ENCODE peak calls at places on chromosomes 12 and 14, in four cellular contexts. One of them, this sample, is unnamed.

GRCh38 chr12:105906545-105906944 is 232.2 kb downstream of the NUAK1 start:
- DNase-seq in endodermal cell: no peak
- DNase-seq in mammary epithelial cell: no peak
- DNase-seq in fibroblast of lung: peak
- DNase-seq in this sample: no peak

GRCh38 chr12:87155616-87156015 is 873.6 kb downstream of the C12orf50 start:
- DNase-seq in endodermal cell: no peak
- DNase-seq in mammary epithelial cell: peak
- DNase-seq in fibroblast of lung: peak
- DNase-seq in this sample: no peak

GRCh38 chr12:120012067-120012621 is 23.1 kb downstream of the BICDL1 start:
- DNase-seq in endodermal cell: peak
- DNase-seq in mammary epithelial cell: peak
- DNase-seq in fibroblast of lung: peak
- DNase-seq in this sample: no peak

GRCh38 chr12:123941000-123941399 is 31.6 kb downstream of the CCDC92 start:
- DNase-seq in endodermal cell: no peak
- DNase-seq in mammary epithelial cell: no peak
- DNase-seq in fibroblast of lung: no peak
- DNase-seq in this sample: no peak

GRCh38 chr12:47527816-47528215 is 178.0 kb downstream of the RPAP3 start:
- DNase-seq in endodermal cell: no peak
- DNase-seq in mammary epithelial cell: no peak
- DNase-seq in fibroblast of lung: peak
- DNase-seq in this sample: no peak

GRCh38 chr14:91417983-91418386 is 365 bp upstream of the CCDC88C start:
- DNase-seq in endodermal cell: peak
- DNase-seq in mammary epithelial cell: no peak
- DNase-seq in fibroblast of lung: no peak
- DNase-seq in this sample: peak

GRCh38 chr12:32499048-32499447 is 99.7 kb downstream of the FGD4 start:
- DNase-seq in endodermal cell: no peak
- DNase-seq in mammary epithelial cell: no peak
- DNase-seq in fibroblast of lung: peak
- DNase-seq in this sample: no peak

GRCh38 chr12:128178971-128179370 is 88.0 kb upstream of the TMEM132C start:
- DNase-seq in endodermal cell: peak
- DNase-seq in mammary epithelial cell: no peak
- DNase-seq in fibroblast of lung: no peak
- DNase-seq in this sample: no peak

GRCh38 chr14:47227051-47227600 is 448.3 kb downstream of the MDGA2 start:
- DNase-seq in endodermal cell: no peak
- DNase-seq in mammary epithelial cell: no peak
- DNase-seq in fibroblast of lung: peak
- DNase-seq in this sample: no peak

GRCh38 chr12:46964496-46965098 is 114.8 kb upstream of the PCED1B start:
- DNase-seq in endodermal cell: peak
- DNase-seq in mammary epithelial cell: peak
- DNase-seq in fibroblast of lung: peak
- DNase-seq in this sample: no peak

GRCh38 chr14:101476931-101477553 is 84.3 kb upstream of the DIO3 start:
- DNase-seq in endodermal cell: peak
- DNase-seq in mammary epithelial cell: no peak
- DNase-seq in fibroblast of lung: no peak
- DNase-seq in this sample: peak

GRCh38 chr12:97650242-97650641 is 187.6 kb downstream of the RMST start:
- DNase-seq in endodermal cell: no peak
- DNase-seq in mammary epithelial cell: peak
- DNase-seq in fibroblast of lung: peak
- DNase-seq in this sample: no peak

GRCh38 chr12:53958128-53958527 is 3.4 kb downstream of the HOXC12 start:
- DNase-seq in endodermal cell: no peak
- DNase-seq in mammary epithelial cell: no peak
- DNase-seq in fibroblast of lung: no peak
- DNase-seq in this sample: no peak

GRCh38 chr14:49634547-49635334 is at the start of gene DNAAF2:
- DNase-seq in endodermal cell: peak
- DNase-seq in mammary epithelial cell: peak
- DNase-seq in fibroblast of lung: peak
- DNase-seq in this sample: peak

GRCh38 chr14:30607156-30607780 is 14.9 kb upstream of the SCFD1 start:
- DNase-seq in endodermal cell: no peak
- DNase-seq in mammary epithelial cell: no peak
- DNase-seq in fibroblast of lung: peak
- DNase-seq in this sample: no peak

GRCh38 chr12:51381226-51382079 is 9.8 kb downstream of the GALNT6 start:
- DNase-seq in endodermal cell: no peak
- DNase-seq in mammary epithelial cell: no peak
- DNase-seq in fibroblast of lung: peak
- DNase-seq in this sample: no peak

GRCh38 chr12:3815096-3815766 is 58.0 kb downstream of the PARP11 start:
- DNase-seq in endodermal cell: no peak
- DNase-seq in mammary epithelial cell: no peak
- DNase-seq in fibroblast of lung: no peak
- DNase-seq in this sample: no peak

GRCh38 chr12:80622271-80622670 is 85.2 kb upstream of the MYF6 start:
- DNase-seq in endodermal cell: no peak
- DNase-seq in mammary epithelial cell: no peak
- DNase-seq in fibroblast of lung: peak
- DNase-seq in this sample: no peak

GRCh38 chr14:54981698-54982097 is 45.2 kb downstream of the WDHD1 start:
- DNase-seq in endodermal cell: no peak
- DNase-seq in mammary epithelial cell: no peak
- DNase-seq in fibroblast of lung: peak
- DNase-seq in this sample: no peak

GRCh38 chr12:62730649-62731377 is 204.1 kb downstream of the PPM1H start:
- DNase-seq in endodermal cell: no peak
- DNase-seq in mammary epithelial cell: peak
- DNase-seq in fibroblast of lung: peak
- DNase-seq in this sample: no peak

GRCh38 chr12:63034601-63035000 is 99.7 kb upstream of the PPM1H start:
- DNase-seq in endodermal cell: no peak
- DNase-seq in mammary epithelial cell: no peak
- DNase-seq in fibroblast of lung: no peak
- DNase-seq in this sample: no peak

GRCh38 chr14:100864960-100865681 is 38.4 kb downstream of the RTL1 start:
- DNase-seq in endodermal cell: no peak
- DNase-seq in mammary epithelial cell: peak
- DNase-seq in fibroblast of lung: peak
- DNase-seq in this sample: no peak

GRCh38 chr14:55075628-55076027 is 24.2 kb downstream of the MAPK1IP1L start:
- DNase-seq in endodermal cell: no peak
- DNase-seq in mammary epithelial cell: no peak
- DNase-seq in fibroblast of lung: peak
- DNase-seq in this sample: no peak

GRCh38 chr14:78425332-78425731 is 255.2 kb downstream of the NRXN3 start:
- DNase-seq in endodermal cell: no peak
- DNase-seq in mammary epithelial cell: no peak
- DNase-seq in fibroblast of lung: no peak
- DNase-seq in this sample: no peak

GRCh38 chr12:20474443-20474842 is 106.1 kb downstream of the PDE3A start:
- DNase-seq in endodermal cell: no peak
- DNase-seq in mammary epithelial cell: no peak
- DNase-seq in fibroblast of lung: peak
- DNase-seq in this sample: no peak

DNA sequence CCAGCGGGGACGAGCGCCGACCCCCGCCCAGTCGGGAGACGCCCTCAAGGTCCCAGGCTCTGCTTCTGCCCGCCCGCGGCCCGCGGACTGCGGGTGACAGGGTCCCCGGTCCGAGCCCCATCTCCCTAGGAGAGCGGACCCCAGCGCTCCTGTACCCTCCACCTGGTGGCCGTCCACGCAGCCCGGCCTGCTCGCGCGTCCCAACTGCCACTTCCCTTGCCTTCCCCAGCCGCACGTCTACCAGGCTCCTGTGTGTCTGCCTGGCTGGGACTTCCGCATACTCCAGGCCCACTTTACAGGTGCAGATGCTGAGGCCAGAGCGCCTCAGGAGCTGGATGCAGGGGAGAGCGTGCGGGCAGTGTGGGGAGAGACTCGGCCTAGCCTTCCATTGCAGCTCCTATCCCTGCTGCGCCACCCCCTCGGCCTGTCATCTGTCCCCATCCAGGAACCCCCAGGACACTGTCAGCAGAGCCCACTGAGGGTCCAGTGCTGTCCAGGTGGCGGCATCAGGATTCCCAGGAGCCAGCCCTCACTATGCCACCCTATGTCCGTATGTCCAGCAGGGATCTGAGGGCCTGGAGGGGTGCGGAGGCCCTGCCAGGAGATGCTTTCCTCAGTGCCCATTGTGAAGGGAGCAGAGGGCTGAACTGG is 8.0 kb upstream of the ANKRD9 start:
- DNase-seq in endodermal cell: peak
- DNase-seq in mammary epithelial cell: no peak
- DNase-seq in fibroblast of lung: no peak
- DNase-seq in this sample: no peak
- H3K9ac ChIP-seq in endodermal cell: no peak
- H3K9ac ChIP-seq in mammary epithelial cell: no peak
- H3K9ac ChIP-seq in fibroblast of lung: peak
- H3K9ac ChIP-seq in this sample: no peak

GRCh38 chr14:70897475-70897874 is 9.8 kb upstream of the PCNX1 start:
- DNase-seq in endodermal cell: no peak
- DNase-seq in mammary epithelial cell: no peak
- DNase-seq in fibroblast of lung: peak
- DNase-seq in this sample: no peak

GRCh38 chr14:70896981-70897380 is 10.3 kb upstream of the PCNX1 start:
- DNase-seq in endodermal cell: no peak
- DNase-seq in mammary epithelial cell: peak
- DNase-seq in fibroblast of lung: no peak
- DNase-seq in this sample: no peak

GRCh38 chr14:70894868-70895267 is 12.4 kb upstream of the PCNX1 start:
- DNase-seq in endodermal cell: no peak
- DNase-seq in mammary epithelial cell: peak
- DNase-seq in fibroblast of lung: peak
- DNase-seq in this sample: peak

GRCh38 chr14:70898346-70898745 is 8.9 kb upstream of the PCNX1 start:
- DNase-seq in endodermal cell: no peak
- DNase-seq in mammary epithelial cell: no peak
- DNase-seq in fibroblast of lung: no peak
- DNase-seq in this sample: no peak

DNA sequence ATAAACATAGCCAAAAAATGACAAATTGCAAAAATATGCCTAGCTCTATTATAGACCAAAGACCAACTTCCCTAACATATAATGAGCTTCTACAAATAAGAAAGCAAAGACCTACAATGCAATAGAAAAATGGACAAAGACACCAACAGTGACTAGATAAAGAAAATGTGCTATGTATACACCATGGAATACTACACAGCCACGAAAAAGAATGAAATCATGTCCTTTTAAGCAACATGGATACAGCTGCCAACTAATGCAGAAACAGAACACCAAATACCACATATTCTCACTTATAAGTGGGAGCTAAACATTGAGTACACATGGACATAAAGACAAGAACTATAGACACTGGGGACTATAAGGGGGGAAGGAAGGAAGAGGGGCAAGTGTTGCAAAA is 10.9 kb upstream of the PCNX1 start:
- DNase-seq in endodermal cell: no peak
- DNase-seq in mammary epithelial cell: no peak
- DNase-seq in fibroblast of lung: no peak
- DNase-seq in this sample: no peak
- H3K9ac ChIP-seq in endodermal cell: no peak
- H3K9ac ChIP-seq in mammary epithelial cell: no peak
- H3K9ac ChIP-seq in fibroblast of lung: no peak
- H3K9ac ChIP-seq in this sample: no peak

DNA sequence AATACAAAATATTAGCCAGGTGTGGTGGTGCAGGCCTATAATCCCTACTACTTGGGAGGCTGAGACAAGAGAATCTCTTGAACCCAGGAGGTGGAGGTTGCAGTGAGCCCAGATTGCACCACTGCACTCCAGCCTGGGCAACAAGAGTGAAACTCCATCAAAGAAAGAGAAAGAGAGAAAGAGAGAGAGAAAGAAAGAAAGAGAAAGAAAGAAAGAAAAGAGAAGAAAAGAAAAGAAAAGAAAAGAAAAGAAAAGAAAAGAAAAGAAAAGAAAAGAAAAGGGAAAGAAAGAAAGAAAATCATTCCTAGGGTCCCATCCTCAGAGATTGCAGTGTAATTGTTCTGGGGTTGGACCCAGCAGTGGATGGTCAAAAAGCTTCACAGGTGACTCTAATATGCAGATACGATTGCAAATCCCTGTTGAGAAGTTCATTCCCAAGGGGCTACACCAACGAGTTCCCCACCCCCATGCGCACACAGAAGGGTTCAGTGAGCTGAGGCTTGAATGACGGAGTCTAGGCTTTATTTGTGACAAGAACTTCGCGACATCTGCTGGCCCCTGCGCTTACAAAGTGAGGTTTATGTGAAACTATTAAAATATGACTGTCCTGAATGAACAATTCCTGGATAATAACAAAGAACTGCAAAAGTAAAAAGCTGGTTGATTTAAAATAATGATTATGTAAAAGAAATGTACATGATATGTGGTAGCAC is 17.4 kb upstream of the RNASE12 start:
- DNase-seq in endodermal cell: peak
- DNase-seq in mammary epithelial cell: no peak
- DNase-seq in fibroblast of lung: no peak
- DNase-seq in this sample: no peak
- H3K9ac ChIP-seq in endodermal cell: no peak
- H3K9ac ChIP-seq in mammary epithelial cell: no peak
- H3K9ac ChIP-seq in fibroblast of lung: no peak
- H3K9ac ChIP-seq in this sample: no peak

GRCh38 chr14:52080171-52080800 is 11.4 kb upstream of the NID2 start:
- DNase-seq in endodermal cell: no peak
- DNase-seq in mammary epithelial cell: peak
- DNase-seq in fibroblast of lung: peak
- DNase-seq in this sample: no peak
- H3K9ac ChIP-seq in endodermal cell: no peak
- H3K9ac ChIP-seq in mammary epithelial cell: peak
- H3K9ac ChIP-seq in fibroblast of lung: peak
- H3K9ac ChIP-seq in this sample: no peak

DNA sequence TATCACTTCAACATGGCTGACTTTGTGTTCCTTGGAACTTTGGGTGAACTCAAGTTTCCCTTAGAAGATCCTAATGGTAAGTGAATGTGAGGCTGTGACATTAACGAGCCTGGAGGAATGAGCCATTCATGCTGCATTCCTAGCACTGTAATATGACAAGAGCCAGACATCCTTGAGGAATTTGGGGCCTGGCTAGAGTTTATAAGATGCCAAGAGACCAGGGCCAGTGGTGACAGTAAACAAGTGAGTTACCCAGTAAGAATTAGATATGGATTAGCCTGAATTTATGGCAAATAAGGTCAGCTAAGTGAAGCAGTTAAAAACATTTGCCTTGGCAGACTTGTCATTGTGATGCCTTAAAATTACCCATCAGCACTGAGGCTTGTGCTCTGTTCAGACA is 232.4 kb downstream of the AKAP6 start:
- DNase-seq in endodermal cell: no peak
- DNase-seq in mammary epithelial cell: no peak
- DNase-seq in fibroblast of lung: peak
- DNase-seq in this sample: no peak
- H3K9ac ChIP-seq in endodermal cell: no peak
- H3K9ac ChIP-seq in mammary epithelial cell: no peak
- H3K9ac ChIP-seq in fibroblast of lung: no peak
- H3K9ac ChIP-seq in this sample: no peak

GRCh38 chr14:104510794-104511611 is 68.6 kb upstream of the C14orf180 start:
- DNase-seq in endodermal cell: peak
- DNase-seq in mammary epithelial cell: peak
- DNase-seq in fibroblast of lung: no peak
- DNase-seq in this sample: no peak
- H3K9ac ChIP-seq in endodermal cell: no peak
- H3K9ac ChIP-seq in mammary epithelial cell: no peak
- H3K9ac ChIP-seq in fibroblast of lung: no peak
- H3K9ac ChIP-seq in this sample: no peak

GRCh38 chr12:76085159-76085868 is 829 bp upstream of the NAP1L1 start:
- DNase-seq in endodermal cell: no peak
- DNase-seq in mammary epithelial cell: peak
- DNase-seq in fibroblast of lung: peak
- DNase-seq in this sample: no peak
- H3K9ac ChIP-seq in endodermal cell: peak
- H3K9ac ChIP-seq in mammary epithelial cell: peak
- H3K9ac ChIP-seq in fibroblast of lung: peak
- H3K9ac ChIP-seq in this sample: peak

This sample was measured in HepG2.